ENCODE peak calls at places on chromosomes 2 and 18, in six cellular contexts. T is endodermal cell; L is stimulated activated CD8-positive, alpha-beta memory T cell treated with anti-CD3 and anti-CD28 coated beads, Interleukin-4, amount 100 ng/mL, for 24 hours; V is ascending aorta; O is NCI-H774; P is activated T-helper 1 cell treated with Interleukin-2 at 50 U/mL for 16 hours. H is an unnamed sample.

GRCh38 chr18:7821784-7822183 is 254.7 kb downstream of the PTPRM start:
- DNase-seq in T (no peak), L (no peak), V (no peak), O (no peak), P (no peak), H (no peak)

GRCh38 chr2:125386074-125386473 is 1269.9 kb upstream of the GYPC start:
- DNase-seq in T (peak; percentile 65), L (no peak), V (no peak), O (no peak), P (no peak), H (no peak)

GRCh38 chr18:23793985-23794867 is 105.0 kb downstream of the LAMA3 start:
- DNase-seq in T (no peak), L (no peak), V (no peak), O (no peak), P (no peak), H (no peak)

GRCh38 chr2:182444170-182444569 is 17.3 kb upstream of the PDE1A start:
- DNase-seq in T (no peak), L (no peak), V (no peak), O (no peak), P (no peak), H (no peak)

GRCh38 chr2:177265386-177265690 is 811 bp upstream of the NFE2L2 start:
- DNase-seq in T (no peak), L (peak; percentile 22), V (peak; percentile 80), O (no peak), P (peak; percentile 23), H (no peak)

GRCh38 chr18:62183578-62184195 is 3.2 kb downstream of the PIGN start:
- DNase-seq in T (peak; percentile 49), L (no peak), V (no peak), O (peak; percentile 37), P (no peak), H (peak; percentile 50)

GRCh38 chr2:28991021-28991420 is 9.9 kb downstream of the TOGARAM2 start:
- DNase-seq in T (no peak), L (no peak), V (no peak), O (no peak), P (no peak), H (no peak)

GRCh38 chr2:37418956-37419355 is 74.5 kb downstream of the QPCT start:
- DNase-seq in T (no peak), L (no peak), V (no peak), O (no peak), P (no peak), H (no peak)

GRCh38 chr2:105798595-105798994 is 53.9 kb downstream of the NCK2 start:
- DNase-seq in T (no peak), L (no peak), V (no peak), O (no peak), P (no peak), H (no peak)

GRCh38 chr2:150806336-150806735 is 318.9 kb upstream of the RND3 start:
- DNase-seq in T (no peak), L (no peak), V (no peak), O (no peak), P (no peak), H (no peak)